ENCODE peak calls at places on chromosomes 2 and 18, in seven cellular contexts. S, F, R, Q, L, N and Z are unnamed samples.

GRCh38 chr2:191322838-191323506 is 77.8 kb downstream of the MYO1B start:
- DNase-seq in S (no peak), F (no peak), R (no peak), Q (no peak), L (no peak), N (no peak), Z (no peak)

GRCh38 chr18:78510636-78511035 is 469.0 kb upstream of the SALL3 start:
- DNase-seq in S (no peak), F (no peak), R (no peak), Q (no peak), L (no peak), N (no peak), Z (no peak)

GRCh38 chr2:70381821-70382220 is 80.0 kb upstream of the FAM136A start:
- DNase-seq in S (peak), F (no peak), R (no peak), Q (no peak), L (peak), N (no peak), Z (no peak)

GRCh38 chr2:166106431-166107015 is 21.3 kb downstream of the SCN1A start:
- DNase-seq in S (no peak), F (peak), R (no peak), Q (no peak), L (peak), N (no peak), Z (no peak)

GRCh38 chr2:7703523-7704144 is 786.4 kb downstream of the RNF144A start:
- DNase-seq in S (no peak), F (no peak), R (no peak), Q (no peak), L (no peak), N (no peak), Z (no peak)

GRCh38 chr2:162688403-162688802 is 150.2 kb downstream of the KCNH7 start:
- DNase-seq in S (no peak), F (no peak), R (no peak), Q (no peak), L (no peak), N (no peak), Z (no peak)

GRCh38 chr2:105100064-105100840 is 62.4 kb downstream of the MRPS9 start:
- DNase-seq in S (no peak), F (no peak), R (no peak), Q (no peak), L (no peak), N (no peak), Z (no peak)

GRCh38 chr2:25054720-25055119 is 12.8 kb downstream of the EFR3B start:
- DNase-seq in S (no peak), F (no peak), R (no peak), Q (no peak), L (peak), N (no peak), Z (no peak)

GRCh38 chr2:110827518-110827917 is 95.1 kb downstream of the ACOXL start:
- DNase-seq in S (no peak), F (no peak), R (no peak), Q (no peak), L (no peak), N (no peak), Z (no peak)

GRCh38 chr2:68196120-68196716 is 38.5 kb downstream of the PNO1 start:
- DNase-seq in S (no peak), F (peak), R (peak), Q (peak), L (peak), N (no peak), Z (no peak)

GRCh38 chr2:25245141-25245540 is 76.8 kb upstream of the POMC start:
- DNase-seq in S (no peak), F (no peak), R (no peak), Q (no peak), L (no peak), N (no peak), Z (no peak)

GRCh38 chr18:72826736-72827135 is 41.1 kb downstream of the NETO1 start:
- DNase-seq in S (no peak), F (no peak), R (no peak), Q (no peak), L (no peak), N (no peak), Z (no peak)

GRCh38 chr2:78351208-78351607 is 674.3 kb upstream of the REG3G start:
- DNase-seq in S (no peak), F (peak), R (no peak), Q (no peak), L (no peak), N (no peak), Z (no peak)

GRCh38 chr2:228507870-228508269 is 326.4 kb upstream of the SPHKAP start:
- DNase-seq in S (no peak), F (no peak), R (no peak), Q (no peak), L (no peak), N (no peak), Z (no peak)
- H3K27ac ChIP-seq in S (no peak), F (peak), R (no peak), Q (no peak), L (no peak), N (no peak), Z (no peak)

GRCh38 chr18:54616220-54616848 is 25.3 kb downstream of the DYNAP start:
- DNase-seq in S (no peak), F (no peak), R (no peak), Q (no peak), L (no peak), N (no peak), Z (no peak)
- H3K27ac ChIP-seq in S (no peak), F (no peak), R (no peak), Q (no peak), L (no peak), N (no peak), Z (no peak)

GRCh38 chr2:42009657-42010580 is 37.9 kb upstream of the PKDCC start:
- DNase-seq in S (no peak), F (no peak), R (peak), Q (no peak), L (peak), N (no peak), Z (no peak)
- H3K27ac ChIP-seq in S (no peak), F (no peak), R (no peak), Q (no peak), L (no peak), N (no peak), Z (no peak)

GRCh38 chr2:219160186-219161017 is at the start of gene NHEJ1:
- DNase-seq in S (peak), F (peak), R (peak), Q (peak), L (peak), N (peak), Z (peak)

GRCh38 chr2:219159771-219160185 is 837 bp downstream of the NHEJ1 start:
- DNase-seq in S (no peak), F (no peak), R (no peak), Q (no peak), L (no peak), N (no peak), Z (no peak)

GRCh38 chr2:219158586-219158985 is 2.0 kb downstream of the NHEJ1 start:
- DNase-seq in S (no peak), F (no peak), R (no peak), Q (no peak), L (peak), N (no peak), Z (no peak)

GRCh38 chr2:219163156-219163555 is 2.5 kb upstream of the NHEJ1 start:
- DNase-seq in S (no peak), F (no peak), R (no peak), Q (no peak), L (no peak), N (no peak), Z (no peak)

GRCh38 chr2:219161097-219161496 is 482 bp upstream of the NHEJ1 start:
- DNase-seq in S (no peak), F (no peak), R (no peak), Q (no peak), L (no peak), N (no peak), Z (no peak)
- H3K27ac ChIP-seq in S (no peak), F (no peak), R (peak), Q (peak), L (no peak), N (peak), Z (peak)

DNA sequence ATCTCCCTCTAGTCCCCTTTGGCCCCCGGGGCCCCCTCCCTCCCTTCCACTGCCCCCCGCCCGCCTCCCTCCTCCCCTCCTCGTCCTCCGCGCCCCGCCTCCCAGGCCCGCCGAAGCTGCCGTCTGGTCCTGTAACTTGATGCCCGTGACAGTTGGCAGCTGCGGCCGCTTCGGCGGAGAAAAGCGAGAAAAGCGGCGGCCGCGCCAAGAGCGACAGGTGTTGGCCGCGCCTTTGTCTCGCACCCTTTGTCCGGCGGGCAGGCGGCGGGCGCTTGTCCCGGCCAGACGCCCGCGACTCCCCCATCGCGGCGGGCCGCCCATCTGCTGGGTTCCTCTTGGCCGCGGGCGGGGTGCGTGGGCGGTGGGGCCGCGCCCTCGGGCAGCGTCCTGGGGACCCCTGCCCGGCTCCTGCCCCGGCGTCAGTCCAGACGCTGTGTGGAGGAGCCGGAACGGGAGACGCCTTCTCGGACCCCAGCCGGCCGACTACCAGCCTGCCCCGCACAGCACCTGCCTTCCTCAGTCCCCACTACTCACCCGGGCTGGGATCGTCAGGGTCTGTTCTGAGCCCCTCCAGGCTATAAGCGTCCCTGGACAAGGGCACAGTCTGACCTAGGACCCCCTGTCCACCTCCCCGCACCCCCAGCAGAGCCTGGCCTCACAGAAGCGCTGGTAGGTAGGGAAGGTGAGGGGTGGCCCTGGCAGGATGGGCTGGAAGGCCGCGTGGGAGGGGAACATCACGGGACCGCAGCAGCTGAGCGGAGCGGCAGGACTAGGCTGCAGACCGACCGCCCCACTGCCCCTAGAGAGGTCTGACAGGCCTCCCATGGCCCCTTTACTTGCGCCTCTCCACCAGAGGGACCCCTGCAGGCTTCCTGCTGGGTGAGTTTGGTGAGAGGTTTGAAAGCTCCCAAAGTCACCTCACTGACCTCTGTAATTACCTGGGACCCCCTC is 1.2 kb upstream of the HES6 start:
- DNase-seq in S (peak), F (peak), R (no peak), Q (no peak), L (no peak), N (no peak), Z (peak)
- H3K27ac ChIP-seq in S (no peak), F (no peak), R (no peak), Q (no peak), L (no peak), N (no peak), Z (no peak)